ENCODE peak calls at places on chromosomes 3 and 15, in five cellular contexts. One of them, this sample, is unnamed.

GRCh38 chr3:113600418-113601185 is 68.2 kb downstream of the SIDT1 start:
- DNase-seq in H1: no peak
- DNase-seq in HCT116: no peak
- DNase-seq in GM12878: no peak
- DNase-seq in HepG2: no peak
- DNase-seq in this sample: no peak

GRCh38 chr15:22811640-22812039 is 25.2 kb downstream of the NIPA1 start:
- DNase-seq in H1: no peak
- DNase-seq in HCT116: no peak
- DNase-seq in GM12878: no peak
- DNase-seq in HepG2: peak; percentile 39
- DNase-seq in this sample: no peak

GRCh38 chr3:192812736-192813383 is 85.5 kb upstream of the FGF12 start:
- DNase-seq in H1: no peak
- DNase-seq in HCT116: peak; percentile 49
- DNase-seq in GM12878: no peak
- DNase-seq in HepG2: peak; percentile 54
- DNase-seq in this sample: peak; percentile 38

GRCh38 chr15:94131875-94132274 is 99.5 kb upstream of the MCTP2 start:
- DNase-seq in H1: no peak
- DNase-seq in HCT116: no peak
- DNase-seq in GM12878: no peak
- DNase-seq in HepG2: no peak
- DNase-seq in this sample: no peak

GRCh38 chr15:67407709-67408257 is 113.1 kb upstream of the C15orf61 start:
- DNase-seq in H1: no peak
- DNase-seq in HCT116: no peak
- DNase-seq in GM12878: no peak
- DNase-seq in HepG2: no peak
- DNase-seq in this sample: no peak

GRCh38 chr3:127887321-127887720 is 27.7 kb upstream of the KBTBD12 start:
- DNase-seq in H1: no peak
- DNase-seq in HCT116: no peak
- DNase-seq in GM12878: no peak
- DNase-seq in HepG2: no peak
- DNase-seq in this sample: no peak

GRCh38 chr15:85312486-85312885 is 67.9 kb upstream of the AKAP13 start:
- DNase-seq in H1: no peak
- DNase-seq in HCT116: no peak
- DNase-seq in GM12878: peak; percentile 77
- DNase-seq in HepG2: peak; percentile 31
- DNase-seq in this sample: no peak

GRCh38 chr3:184448321-184449160 is 68.7 kb downstream of the CHRD start:
- DNase-seq in H1: no peak
- DNase-seq in HCT116: peak; percentile 75
- DNase-seq in GM12878: no peak
- DNase-seq in HepG2: no peak
- DNase-seq in this sample: no peak

GRCh38 chr3:52223449-52224408 is 1.7 kb downstream of the TLR9 start:
- DNase-seq in H1: no peak
- DNase-seq in HCT116: no peak
- DNase-seq in GM12878: no peak
- DNase-seq in HepG2: no peak
- DNase-seq in this sample: no peak

GRCh38 chr3:134617608-134618472 is 33.0 kb downstream of the KY start:
- DNase-seq in H1: peak; percentile 39
- DNase-seq in HCT116: no peak
- DNase-seq in GM12878: no peak
- DNase-seq in HepG2: no peak
- DNase-seq in this sample: no peak

GRCh38 chr3:179526482-179526881 is 36.2 kb upstream of the ACTL6A start:
- DNase-seq in H1: no peak
- DNase-seq in HCT116: no peak
- DNase-seq in GM12878: no peak
- DNase-seq in HepG2: no peak
- DNase-seq in this sample: no peak

GRCh38 chr15:79341361-79341760 is 30.4 kb downstream of the TMED3 start:
- DNase-seq in H1: no peak
- DNase-seq in HCT116: no peak
- DNase-seq in GM12878: no peak
- DNase-seq in HepG2: no peak
- DNase-seq in this sample: no peak

GRCh38 chr15:33064878-33065277 is 129.6 kb downstream of the FMN1 start:
- DNase-seq in H1: no peak
- DNase-seq in HCT116: no peak
- DNase-seq in GM12878: no peak
- DNase-seq in HepG2: no peak
- DNase-seq in this sample: no peak

GRCh38 chr15:78306176-78306774 is 6.9 kb upstream of the SKIC8 start:
- DNase-seq in H1: no peak
- DNase-seq in HCT116: no peak
- DNase-seq in GM12878: no peak
- DNase-seq in HepG2: no peak
- DNase-seq in this sample: no peak
- TF ChIP-seq ZNF274 in H1: no peak
- TF ChIP-seq ZNF274 in HCT116: no peak
- TF ChIP-seq ZNF274 in GM12878: no peak
- TF ChIP-seq ZNF274 in HepG2: no peak
- TF ChIP-seq ZNF274 in this sample: no peak

GRCh38 chr15:62618432-62618831 is 424.1 kb upstream of the TPM1 start:
- DNase-seq in H1: no peak
- DNase-seq in HCT116: no peak
- DNase-seq in GM12878: no peak
- DNase-seq in HepG2: no peak
- DNase-seq in this sample: no peak
- H3K27me3 ChIP-seq in H1: no peaks in the 10 kb centered on the region
- H3K27me3 ChIP-seq in HCT116: no peaks in the 10 kb centered on the region
- H3K27me3 ChIP-seq in GM12878: no peaks in the 10 kb centered on the region
- H3K27me3 ChIP-seq in HepG2: no peaks in the 10 kb centered on the region
- H3K27me3 ChIP-seq in this sample: no peaks in the 10 kb centered on the region

GRCh38 chr15:45184562-45185041 is 3.2 kb downstream of the SHF start:
- DNase-seq in H1: no peak
- DNase-seq in HCT116: no peak
- DNase-seq in GM12878: no peak
- DNase-seq in HepG2: no peak
- DNase-seq in this sample: no peak
- H3K4me3 ChIP-seq in H1: no peak overlapping the region
- H3K4me3 ChIP-seq in HCT116: no peak overlapping the region
- H3K4me3 ChIP-seq in GM12878: no peak overlapping the region
- H3K4me3 ChIP-seq in HepG2: no peak overlapping the region
- H3K4me3 ChIP-seq in this sample: no peak overlapping the region

DNA sequence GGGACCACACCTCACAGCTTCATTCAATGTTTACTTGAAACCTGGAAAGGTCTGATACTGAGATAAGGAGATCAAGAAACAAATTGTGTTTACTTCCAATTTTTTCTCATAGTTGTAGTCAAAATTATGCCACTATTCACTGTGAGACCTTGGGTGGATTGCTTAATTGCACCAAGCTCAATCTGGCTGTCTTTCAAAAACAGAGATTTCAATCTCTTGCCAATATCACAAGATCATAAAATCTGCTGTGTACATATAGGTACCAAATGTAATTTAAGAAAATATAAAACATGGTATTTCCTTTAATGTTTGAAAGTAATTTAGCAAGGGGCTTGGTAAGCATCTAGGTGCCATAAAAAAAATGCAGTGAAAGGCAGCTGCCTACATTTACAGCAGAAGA is 186.3 kb upstream of the THBS1 start:
- DNase-seq in H1: no peak
- DNase-seq in HCT116: no peak
- DNase-seq in GM12878: no peak
- DNase-seq in HepG2: no peak
- DNase-seq in this sample: no peak
- TF ChIP-seq ZNF274 in H1: no peak
- TF ChIP-seq ZNF274 in HCT116: no peak
- TF ChIP-seq ZNF274 in GM12878: no peak
- TF ChIP-seq ZNF274 in HepG2: no peak
- TF ChIP-seq ZNF274 in this sample: no peak

DNA sequence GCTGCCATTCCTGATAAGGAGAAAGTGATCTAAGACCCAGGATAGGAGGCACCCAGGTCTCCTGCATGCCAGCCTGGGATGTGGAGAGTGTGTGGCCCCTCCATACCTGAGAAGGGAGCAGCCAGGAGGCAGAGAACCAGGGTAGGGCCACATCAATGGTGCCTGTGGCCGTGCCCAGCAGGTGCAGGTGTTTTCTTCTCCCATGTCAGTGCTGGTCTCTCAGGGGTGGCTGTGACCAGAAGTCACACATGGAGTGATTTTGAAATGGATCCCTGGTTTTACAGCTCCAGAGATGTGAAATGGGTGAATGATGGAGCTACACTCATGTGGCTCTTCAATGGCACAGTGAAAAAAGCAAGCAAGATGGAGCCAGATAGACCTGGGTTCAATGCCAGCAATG is 3.3 kb upstream of the ISL2 start:
- DNase-seq in H1: no peak
- DNase-seq in HCT116: no peak
- DNase-seq in GM12878: no peak
- DNase-seq in HepG2: no peak
- DNase-seq in this sample: no peak
- H3K27me3 ChIP-seq in H1: peaks cover 12% of the 10 kb centered on the region
- H3K27me3 ChIP-seq in HCT116: no peaks in the 10 kb centered on the region
- H3K27me3 ChIP-seq in GM12878: peaks cover 9% of the 10 kb centered on the region
- H3K27me3 ChIP-seq in HepG2: no peaks in the 10 kb centered on the region
- H3K27me3 ChIP-seq in this sample: peaks cover 66% of the 10 kb centered on the region

DNA sequence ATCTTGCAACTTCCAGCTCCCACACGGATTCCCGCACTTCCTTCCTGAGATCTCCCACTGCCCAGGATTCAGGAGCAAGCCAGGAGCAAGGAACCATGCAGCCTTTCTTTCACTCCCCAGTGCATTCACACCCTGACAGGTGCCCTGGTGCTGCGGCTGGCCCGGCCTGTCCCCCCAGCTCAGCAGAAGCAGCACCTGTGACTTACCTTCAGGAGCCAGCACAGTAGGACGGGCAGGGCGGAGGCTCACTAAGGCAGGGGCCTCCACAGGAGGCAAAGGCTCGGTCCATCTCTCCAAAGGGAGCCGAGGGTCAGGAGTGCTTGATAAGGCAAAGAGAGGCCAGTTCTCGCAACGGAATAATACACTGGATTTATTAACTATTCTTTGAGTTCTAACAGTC is 4.8 kb downstream of the ANKRD63 start:
- DNase-seq in H1: no peak
- DNase-seq in HCT116: no peak
- DNase-seq in GM12878: no peak
- DNase-seq in HepG2: no peak
- DNase-seq in this sample: no peak
- H3K4me3 ChIP-seq in H1: no peak overlapping the region
- H3K4me3 ChIP-seq in HCT116: no peak overlapping the region
- H3K4me3 ChIP-seq in GM12878: no peak overlapping the region
- H3K4me3 ChIP-seq in HepG2: no peak overlapping the region
- H3K4me3 ChIP-seq in this sample: no peak overlapping the region

GRCh38 chr3:186633481-186633880 is 6.7 kb upstream of the FETUB start:
- DNase-seq in H1: no peak
- DNase-seq in HCT116: no peak
- DNase-seq in GM12878: no peak
- DNase-seq in HepG2: no peak
- DNase-seq in this sample: no peak

GRCh38 chr3:186627852-186628414 is 12.3 kb upstream of the FETUB start:
- DNase-seq in H1: no peak
- DNase-seq in HCT116: no peak
- DNase-seq in GM12878: no peak
- DNase-seq in HepG2: no peak
- DNase-seq in this sample: no peak

GRCh38 chr3:186628756-186629155 is 11.4 kb upstream of the FETUB start:
- DNase-seq in H1: no peak
- DNase-seq in HCT116: no peak
- DNase-seq in GM12878: no peak
- DNase-seq in HepG2: no peak
- DNase-seq in this sample: no peak

GRCh38 chr3:186635532-186635931 is 4.7 kb upstream of the FETUB start:
- DNase-seq in H1: no peak
- DNase-seq in HCT116: no peak
- DNase-seq in GM12878: no peak
- DNase-seq in HepG2: no peak
- DNase-seq in this sample: no peak

DNA sequence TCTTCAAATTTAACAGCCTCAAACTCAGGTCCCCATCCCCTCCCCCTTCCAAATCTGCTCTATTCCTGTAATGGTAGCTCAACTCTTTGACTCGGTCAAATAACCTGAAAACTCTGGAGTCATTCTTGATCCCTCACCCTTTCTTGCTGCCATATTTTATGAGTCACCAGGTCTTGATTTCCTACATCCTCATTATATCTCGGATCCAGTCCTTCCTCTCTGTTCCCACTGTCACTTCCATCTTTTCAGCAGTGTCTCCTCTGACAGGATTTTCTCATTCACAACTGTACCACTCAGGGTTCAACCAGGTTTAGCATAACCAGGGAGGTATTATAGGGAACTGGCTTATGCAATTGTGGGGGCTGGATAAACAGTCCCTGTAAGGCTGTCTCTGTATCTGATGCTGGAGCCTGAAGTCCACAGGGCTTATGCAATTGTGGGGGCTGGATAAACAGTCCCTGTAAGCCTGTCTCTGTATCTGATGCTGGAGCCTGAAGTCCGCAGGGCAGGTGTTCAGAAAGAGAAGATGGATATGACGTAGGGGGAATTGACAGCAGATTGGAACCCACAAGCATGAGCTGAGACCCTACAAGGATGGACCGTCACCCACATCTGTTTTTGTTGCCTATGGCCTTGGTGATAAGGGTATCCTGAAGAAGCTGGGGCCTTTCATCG is 9.1 kb upstream of the FETUB start:
- DNase-seq in H1: no peak
- DNase-seq in HCT116: no peak
- DNase-seq in GM12878: no peak
- DNase-seq in HepG2: peak; percentile 92
- DNase-seq in this sample: no peak
- TF ChIP-seq ZNF274 in H1: no peak
- TF ChIP-seq ZNF274 in HCT116: no peak
- TF ChIP-seq ZNF274 in GM12878: no peak
- TF ChIP-seq ZNF274 in HepG2: no peak
- TF ChIP-seq ZNF274 in this sample: no peak

This sample was measured in NT2/D1.